ENCODE peak calls at places on chromosomes 16 and 17, in seven cellular contexts. N is OCI-LY7; Y is CD8-positive, alpha-beta T cell; X is thoracic aorta; J is psoas muscle; Q is tibial artery; L is PC-3. F is an unnamed sample.

GRCh38 chr17:51869387-51869786 is 289.1 kb downstream of the CA10 start:
- DNase-seq in J (no peak), N (peak; percentile 19), Y (no peak), L (peak; percentile 64), X (no peak), Q (no peak), F (no peak)

GRCh38 chr16:29663020-29663828 is at the start of gene SPN:
- DNase-seq in N (peak; percentile 69), Y (no peak), X (no peak), Q (no peak), L (no peak), J (no peak), F (no peak)

GRCh38 chr16:10828851-10829331 is 10.3 kb upstream of the TVP23A start:
- DNase-seq in Q (peak; percentile 91), J (peak; percentile 93), Y (no peak), N (no peak), X (peak; percentile 83), L (peak; percentile 62), F (peak; percentile 28)

GRCh38 chr17:7479389-7480192 is at the start of gene ZBTB4:
- DNase-seq in Y (peak; percentile 41), J (peak; percentile 72), N (peak; percentile 35), L (peak; percentile 37), Q (peak; percentile 57), X (no peak), F (no peak)

GRCh38 chr16:4691666-4692412 is 1.5 kb upstream of the NUDT16L1 start:
- DNase-seq in L (no peak), X (no peak), J (no peak), N (no peak), Q (no peak), Y (no peak), F (no peak)

GRCh38 chr17:37737971-37738370 is 6.9 kb downstream of the HNF1B start:
- DNase-seq in Q (no peak), L (peak; percentile 26), Y (no peak), J (no peak), N (no peak), X (no peak), F (peak; percentile 43)

GRCh38 chr17:80029235-80029974 is 6.3 kb downstream of the TBC1D16 start:
- DNase-seq in L (peak; percentile 96), X (peak; percentile 71), Y (no peak), Q (peak; percentile 95), N (no peak), J (peak; percentile 91), F (peak; percentile 47)

GRCh38 chr16:80931985-80932720 is 74.5 kb downstream of the CMC2 start:
- DNase-seq in X (no peak), N (no peak), J (peak; percentile 81), Q (peak; percentile 62), Y (no peak), L (peak; percentile 33), F (peak; percentile 51)

GRCh38 chr16:2486645-2487516 is 12.0 kb downstream of the TBC1D24 start:
- DNase-seq in L (no peak), N (peak; percentile 50), Q (peak; percentile 54), Y (peak; percentile 61), J (no peak), X (no peak), F (no peak)
- TF ChIP-seq CTCF in L (no peak), N (peak; percentile 31), Q (no peak), Y (peak; percentile 77), J (peak; percentile 25), X (no peak), F (peak; percentile 31)

GRCh38 chr16:82835487-82836160 is 208.9 kb downstream of the CDH13 start:
- DNase-seq in Y (no peak), Q (no peak), N (no peak), X (no peak), L (no peak), J (no peak), F (peak; percentile 49)
- H3K27ac ChIP-seq in Y (no peak overlapping the region), Q (no peak overlapping the region), N (no peak overlapping the region), X (no peak overlapping the region), L (no peak overlapping the region), J (no peak overlapping the region), F (no peak overlapping the region)

DNA sequence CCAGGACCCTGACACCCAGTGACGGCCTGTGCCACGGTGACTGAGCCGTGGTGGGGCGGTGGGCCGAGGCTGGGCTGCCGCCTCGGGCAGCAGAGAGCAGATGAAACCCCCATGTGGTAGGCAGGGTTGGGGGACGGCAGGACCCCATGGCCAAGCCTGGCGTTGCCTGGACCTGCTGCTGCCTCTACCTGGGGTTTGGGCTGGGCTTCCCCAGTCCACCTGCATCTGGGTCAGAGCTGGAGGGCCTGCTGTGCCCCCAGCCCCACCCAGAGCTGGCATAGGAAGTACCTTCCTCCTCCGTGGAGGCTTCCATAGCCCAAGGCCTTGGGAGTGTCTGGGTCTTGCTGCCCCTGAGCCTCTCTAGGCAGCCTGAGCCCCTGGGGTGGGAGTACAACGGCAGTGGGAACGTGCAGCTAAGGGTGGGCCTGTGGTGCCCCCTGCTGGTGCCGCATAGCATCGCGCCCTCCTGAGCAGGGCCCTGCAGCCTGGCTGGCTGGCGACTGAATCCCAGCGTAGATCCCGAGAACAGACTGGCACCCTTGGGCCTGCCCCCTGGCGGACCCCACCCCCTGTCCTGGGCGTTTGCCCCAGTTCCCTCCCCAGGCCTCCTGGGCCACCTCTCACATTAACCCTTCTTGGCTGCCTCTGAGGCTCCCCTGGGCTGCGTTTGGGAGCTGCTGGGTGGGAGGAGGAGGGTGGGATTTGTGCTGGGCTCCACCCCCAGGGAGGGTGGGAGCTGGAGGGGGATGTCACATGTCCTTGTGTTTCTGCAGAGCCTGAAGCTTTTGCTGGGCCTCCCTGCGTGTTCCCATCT is 12.6 kb upstream of the ATP6V0C start:
- DNase-seq in Q (peak; percentile 79), Y (peak; percentile 67), J (peak; percentile 82), X (peak; percentile 51), L (peak; percentile 59), N (peak; percentile 83), F (peak; percentile 71)
- H3K4me3 ChIP-seq in Q (no peak overlapping the region), Y (no peak overlapping the region), J (peak overlapping the region; percentile 34), X (peak overlapping the region; percentile 55), L (no peak overlapping the region), N (no peak overlapping the region), F (peak overlapping the region; percentile 41)

DNA sequence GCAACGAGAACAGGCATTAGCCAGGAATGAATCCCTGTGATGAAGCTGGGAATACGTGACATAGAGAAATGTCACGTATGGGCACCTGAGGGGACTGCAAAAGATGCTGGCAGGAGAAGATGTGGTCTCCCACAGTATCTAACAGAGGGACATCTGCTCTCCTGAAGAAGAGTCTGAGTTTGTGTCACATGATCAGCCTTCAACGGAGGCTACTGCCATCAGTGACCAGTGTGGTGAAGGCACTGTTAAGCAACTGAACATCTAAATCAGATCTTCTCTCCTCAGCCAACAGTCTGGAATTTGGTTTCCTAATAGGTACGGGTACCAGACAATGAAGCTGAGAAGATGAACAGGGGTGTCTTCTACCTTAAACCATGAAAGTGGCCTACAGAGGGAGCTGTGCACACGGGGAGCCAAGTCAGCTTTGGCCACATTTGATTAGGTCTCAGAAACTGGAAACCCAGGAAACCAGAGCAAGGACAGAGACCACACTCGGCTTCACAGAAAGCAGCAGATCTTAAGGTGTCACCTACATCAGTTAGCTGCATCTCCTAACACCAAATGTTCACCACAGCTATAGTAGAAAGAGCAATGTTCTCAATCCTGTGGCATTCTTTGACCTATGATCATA is 41.8 kb downstream of the BRD7 start:
- DNase-seq in X (no peak), J (peak; percentile 24), L (peak; percentile 58), Q (no peak), N (peak; percentile 68), Y (peak; percentile 32), F (peak; percentile 38)
- TF ChIP-seq CTCF in X (peak; percentile 58), J (peak; percentile 37), L (peak; percentile 67), Q (peak; percentile 47), N (peak; percentile 87), Y (peak; percentile 76), F (peak; percentile 79)

GRCh38 chr16:68257906-68258800 is 6.2 kb upstream of the SLC7A6 start:
- DNase-seq in Q (no peak), X (no peak), J (no peak), N (no peak), L (peak; percentile 80), Y (no peak), F (peak; percentile 18)
- H3K27ac ChIP-seq in Q (peak overlapping the region; percentile 77), X (peak overlapping the region; percentile 99), J (peak overlapping the region; percentile 99), N (peak overlapping the region; percentile 94), L (peak overlapping the region; percentile 83), Y (no peak overlapping the region), F (no peak overlapping the region)